ENCODE peak calls at places on chromosome 19, in eight cellular contexts. J is NCI-H774, H is sigmoid colon, K is fibroblast of mammary gland, G is neural progenitor cell, I is fibroblast of pulmonary artery, T is Peyer's patch, O is NCI-H1105 treated with DMSO at 0.1 percent for 48 hours. Q is an unnamed sample.

GRCh38 chr19:48777139-48777538 is 21.8 kb downstream of the FGF21 start:
- DNase-seq in J (no peak), H (no peak), K (no peak), G (no peak), I (no peak), T (no peak), O (no peak), Q (no peak)

GRCh38 chr19:19110410-19111137 is 27.7 kb downstream of the TMEM161A start:
- DNase-seq in J (no peak), H (no peak), K (no peak), G (peak; percentile 81), I (no peak), T (no peak), O (no peak), Q (no peak)

GRCh38 chr19:6731822-6732221 is 5.6 kb downstream of the GPR108 start:
- DNase-seq in J (no peak), H (peak; percentile 54), K (no peak), G (no peak), I (no peak), T (no peak), O (no peak), Q (no peak)

GRCh38 chr19:58326501-58326913 is 287 bp upstream of the ZSCAN22 start:
- DNase-seq in J (no peak), H (no peak), K (no peak), G (no peak), I (no peak), T (no peak), O (no peak), Q (no peak)

GRCh38 chr19:48720251-48720612 is 707 bp upstream of the MAMSTR start:
- DNase-seq in J (no peak), H (no peak), K (no peak), G (no peak), I (no peak), T (no peak), O (no peak), Q (no peak)

GRCh38 chr19:10871711-10872550 is 578 bp downstream of the CARM1 start:
- DNase-seq in J (no peak), H (peak; percentile 83), K (no peak), G (peak; percentile 74), I (no peak), T (no peak), O (no peak), Q (peak; percentile 81)

GRCh38 chr19:31264379-31264778 is 84.9 kb downstream of the TSHZ3 start:
- DNase-seq in J (no peak), H (peak; percentile 52), K (no peak), G (no peak), I (no peak), T (no peak), O (no peak), Q (no peak)

GRCh38 chr19:40510526-40511115 is 43.8 kb downstream of the SPTBN4 start:
- DNase-seq in J (no peak), H (no peak), K (peak; percentile 26), G (no peak), I (no peak), T (no peak), O (no peak), Q (no peak)

GRCh38 chr19:38845374-38846024 is 4.3 kb downstream of the HNRNPL start:
- DNase-seq in J (no peak), H (no peak), K (no peak), G (no peak), I (no peak), T (no peak), O (no peak), Q (no peak)

GRCh38 chr19:42092350-42092749 is 16.4 kb downstream of the ZNF574 start:
- DNase-seq in J (peak; percentile 44), H (no peak), K (no peak), G (no peak), I (peak; percentile 26), T (no peak), O (peak; percentile 27), Q (no peak)

GRCh38 chr19:15234525-15235130 is 2.4 kb upstream of the EPHX3 start:
- DNase-seq in J (no peak), H (no peak), K (no peak), G (no peak), I (no peak), T (no peak), O (no peak), Q (no peak)

GRCh38 chr19:16899566-16900075 is 10.8 kb downstream of the F2RL3 start:
- DNase-seq in J (no peak), H (no peak), K (peak; percentile 41), G (peak; percentile 62), I (peak; percentile 45), T (peak; percentile 49), O (no peak), Q (no peak)

GRCh38 chr19:13016628-13017305 is 21.5 kb downstream of the NFIX start:
- DNase-seq in J (no peak), H (no peak), K (no peak), G (peak; percentile 75), I (no peak), T (no peak), O (no peak), Q (no peak)

GRCh38 chr19:32924200-32924599 is 47.6 kb downstream of the CEP89 start:
- DNase-seq in J (peak; percentile 54), H (no peak), K (peak; percentile 31), G (no peak), I (peak; percentile 1), T (no peak), O (no peak), Q (no peak)

GRCh38 chr19:50313812-50314536 is 15.2 kb downstream of the KCNC3 start:
- DNase-seq in J (peak; percentile 14), H (no peak), K (no peak), G (peak; percentile 43), I (no peak), T (no peak), O (peak; percentile 35), Q (no peak)

GRCh38 chr19:46189971-46190335 is 39.6 kb upstream of the IGFL1 start:
- DNase-seq in J (no peak), H (no peak), K (no peak), G (no peak), I (no peak), T (no peak), O (no peak), Q (no peak)

GRCh38 chr19:5958851-5959122 is 19.2 kb downstream of the RANBP3 start:
- DNase-seq in J (no peak), H (no peak), K (no peak), G (no peak), I (no peak), T (no peak), O (no peak), Q (no peak)

GRCh38 chr19:5147971-5148793 is 179.3 kb downstream of the KDM4B start:
- DNase-seq in J (no peak), H (no peak), K (peak; percentile 64), G (no peak), I (no peak), T (no peak), O (no peak), Q (peak; percentile 56)

GRCh38 chr19:35592226-35592625 is 6.3 kb downstream of the PMIS2 start:
- DNase-seq in J (peak; percentile 12), H (no peak), K (peak; percentile 57), G (peak; percentile 76), I (peak; percentile 71), T (no peak), O (peak; percentile 27), Q (no peak)

GRCh38 chr19:35704218-35704617 is at the start of gene ZBTB32:
- DNase-seq in J (peak; percentile 3), H (no peak), K (peak; percentile 69), G (peak; percentile 80), I (peak; percentile 71), T (no peak), O (no peak), Q (no peak)

GRCh38 chr19:51568456-51568855 is 2.6 kb upstream of the ZNF175 start:
- DNase-seq in J (no peak), H (no peak), K (no peak), G (no peak), I (no peak), T (no peak), O (no peak), Q (no peak)

GRCh38 chr19:11337080-11337479 is 2.4 kb downstream of the RAB3D start:
- DNase-seq in J (no peak), H (no peak), K (no peak), G (no peak), I (no peak), T (no peak), O (no peak), Q (no peak)

GRCh38 chr19:46862974-46863632 is 2.3 kb downstream of the ARHGAP35 start:
- DNase-seq in J (no peak), H (peak; percentile 40), K (no peak), G (no peak), I (no peak), T (no peak), O (no peak), Q (peak; percentile 33)

GRCh38 chr19:17488593-17489391 is 18.5 kb downstream of the SLC27A1 start:
- DNase-seq in J (peak; percentile 78), H (no peak), K (no peak), G (peak; percentile 96), I (peak; percentile 34), T (peak; percentile 81), O (no peak), Q (peak; percentile 95)

Q was measured in upper lobe of right lung.